ENCODE peak calls at places on chromosomes 6 and 20, in six cellular contexts. B is mesendoderm, H is H1, M is IMR-90, N is mesenchymal stem cell, S is trophoblast cell. L is an unnamed sample.

GRCh38 chr6:9875605-9876353 is 539.1 kb downstream of the TFAP2A start:
- DNase-seq in B (no peak), H (no peak), M (peak; percentile 28), N (no peak), S (peak; percentile 85), L (no peak)

GRCh38 chr20:1654994-1655393 is 2.6 kb downstream of the SIRPG start:
- DNase-seq in B (no peak), H (no peak), M (no peak), N (no peak), S (no peak), L (no peak)

GRCh38 chr6:38259736-38260135 is 380.0 kb downstream of the BTBD9 start:
- DNase-seq in B (no peak), H (no peak), M (peak; percentile 87), N (peak; percentile 68), S (no peak), L (no peak)

GRCh38 chr6:141421378-141421777 is 711.3 kb upstream of the GJE1 start:
- DNase-seq in B (peak; percentile 34), H (no peak), M (peak; percentile 85), N (peak; percentile 65), S (peak; percentile 55), L (no peak)

GRCh38 chr20:4234128-4234527 is 218.8 kb upstream of the RNF24 start:
- DNase-seq in B (no peak), H (no peak), M (peak; percentile 76), N (no peak), S (no peak), L (no peak)

GRCh38 chr6:110493253-110493800 is 16.9 kb upstream of the SLC22A16 start:
- DNase-seq in B (no peak), H (no peak), M (no peak), N (no peak), S (no peak), L (no peak)

GRCh38 chr20:33337531-33338165 is 54.6 kb downstream of the BPIFB1 start:
- DNase-seq in B (no peak), H (no peak), M (no peak), N (no peak), S (no peak), L (no peak)

GRCh38 chr6:147548930-147549475 is 40.5 kb downstream of the SAMD5 start:
- DNase-seq in B (no peak), H (no peak), M (no peak), N (no peak), S (no peak), L (no peak)

GRCh38 chr6:131443514-131443913 is 129.5 kb upstream of the ARG1 start:
- DNase-seq in B (no peak), H (no peak), M (no peak), N (no peak), S (no peak), L (no peak)

GRCh38 chr6:154154389-154154967 is 115.4 kb downstream of the OPRM1 start:
- DNase-seq in B (peak; percentile 54), H (no peak), M (peak; percentile 80), N (peak; percentile 69), S (peak; percentile 46), L (peak; percentile 61)

GRCh38 chr6:7528565-7528964 is 12.9 kb upstream of the DSP start:
- DNase-seq in B (no peak), H (no peak), M (peak; percentile 96), N (no peak), S (no peak), L (no peak)

GRCh38 chr6:88677356-88677755 is 286.1 kb downstream of the RNGTT start:
- DNase-seq in B (no peak), H (no peak), M (no peak), N (no peak), S (no peak), L (no peak)

GRCh38 chr6:88669475-88669874 is 293.9 kb downstream of the RNGTT start:
- DNase-seq in B (no peak), H (no peak), M (no peak), N (no peak), S (no peak), L (no peak)

GRCh38 chr6:88666906-88667305 is 296.5 kb downstream of the RNGTT start:
- DNase-seq in B (peak; percentile 31), H (no peak), M (no peak), N (no peak), S (peak; percentile 12), L (no peak)

GRCh38 chr6:88670369-88670768 is 293.0 kb downstream of the RNGTT start:
- DNase-seq in B (peak; percentile 9), H (no peak), M (no peak), N (no peak), S (no peak), L (no peak)

GRCh38 chr6:88671624-88672023 is 291.8 kb downstream of the RNGTT start:
- DNase-seq in B (no peak), H (no peak), M (no peak), N (no peak), S (no peak), L (no peak)
- H3K18ac ChIP-seq in B (no peak overlapping the region), H (no peak overlapping the region), M (no peak overlapping the region), N (no peak overlapping the region), S (no peak overlapping the region), L (no peak overlapping the region)

GRCh38 chr6:41306187-41306854 is 19.8 kb upstream of the TREM1 start:
- DNase-seq in B (peak; percentile 74), H (no peak), M (peak; percentile 49), N (peak; percentile 53), S (peak; percentile 38), L (peak; percentile 45)

GRCh38 chr6:41298785-41299498 is 12.5 kb upstream of the TREM1 start:
- DNase-seq in B (no peak), H (no peak), M (no peak), N (no peak), S (no peak), L (no peak)

DNA sequence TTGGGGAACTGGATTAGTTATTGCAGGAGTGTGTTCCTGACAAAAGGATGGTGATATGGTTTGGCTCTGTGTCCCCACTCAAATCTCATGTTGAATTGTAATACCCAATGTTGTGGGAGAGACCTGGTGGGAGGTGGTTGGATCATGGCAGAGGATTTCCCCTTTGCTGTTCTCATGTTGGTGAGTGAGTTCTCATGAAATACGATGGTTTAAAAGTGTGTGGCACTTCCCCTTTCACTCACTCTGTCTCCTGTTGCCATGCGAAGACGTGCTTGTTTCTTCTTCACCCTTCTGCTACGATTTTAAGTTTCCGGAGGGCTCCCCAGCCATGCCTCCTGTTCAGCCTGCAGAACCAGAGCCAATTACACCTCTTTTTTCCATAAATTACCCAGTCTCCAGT is 16.2 kb upstream of the TREM1 start:
- DNase-seq in B (no peak), H (no peak), M (no peak), N (no peak), S (no peak), L (no peak)
- H3K27me3 ChIP-seq in B (no peaks in the 10 kb centered on the region), H (no peaks in the 10 kb centered on the region), M (peaks cover 9% of the 10 kb centered on the region), N (peaks cover 16% of the 10 kb centered on the region), S (no peaks in the 10 kb centered on the region), L (no peaks in the 10 kb centered on the region)

GRCh38 chr6:26183237-26183580 is 96.0 kb downstream of the HFE start:
- DNase-seq in B (no peak), H (no peak), M (no peak), N (no peak), S (no peak), L (no peak)
- H3K4me3 ChIP-seq in B (no peak overlapping the region), H (peak overlapping the region; percentile 45), M (peak overlapping the region; percentile 40), N (peak overlapping the region; percentile 80), S (no peak overlapping the region), L (peak overlapping the region; percentile 15)

GRCh38 chr6:73580247-73581149 is 59.7 kb upstream of the EEF1A1 start:
- DNase-seq in B (peak; percentile 99), H (peak; percentile 94), M (peak; percentile 98), N (peak; percentile 98), S (peak; percentile 97), L (peak; percentile 91)
- H3K18ac ChIP-seq in B (peak overlapping the region; percentile 97), H (peak overlapping the region; percentile 84), M (peak overlapping the region; percentile 99), N (peak overlapping the region; percentile 70), S (peak overlapping the region; percentile 66), L (peak overlapping the region; percentile 92)

L was measured in neuronal stem cell.